ENCODE peak calls at places on chromosome 4, in five cellular contexts. U is body of pancreas, A is IMR-90, H is transverse colon, D is HCT116. N is an unnamed sample.
A peak's percentile ranks its signal among the peaks of the same experiment; 100 is the strongest.

GRCh38 chr4:145531193-145531592 is 49.5 kb downstream of the SMAD1 start:
- DNase-seq in H (peak; percentile 13), A (no peak), D (no peak), U (peak; percentile 20), N (no peak)

GRCh38 chr4:8779371-8779988 is 92.2 kb downstream of the HMX1 start:
- DNase-seq in H (no peak), A (no peak), U (peak; percentile 65), D (no peak), N (no peak)

GRCh38 chr4:189202182-189202868 is 738.3 kb upstream of the FRG1 start:
- DNase-seq in A (peak; percentile 92), U (peak; percentile 59), H (peak; percentile 24), D (peak; percentile 28), N (no peak)

GRCh38 chr4:122602277-122603142 is 18.4 kb downstream of the IL21 start:
- DNase-seq in D (peak; percentile 49), U (no peak), H (no peak), A (peak; percentile 54), N (no peak)

GRCh38 chr4:97517948-97518347 is 625.3 kb downstream of the STPG2 start:
- DNase-seq in H (no peak), A (no peak), D (no peak), U (no peak), N (no peak)

GRCh38 chr4:36676139-36677050 is 395.0 kb downstream of the DTHD1 start:
- DNase-seq in H (no peak), D (no peak), A (no peak), U (no peak), N (no peak)

GRCh38 chr4:70392057-70392776 is 5.5 kb upstream of the OPRPN start:
- DNase-seq in U (no peak), H (no peak), D (no peak), A (no peak), N (no peak)

GRCh38 chr4:4818440-4819212 is 40.8 kb upstream of the MSX1 start:
- DNase-seq in U (no peak), D (no peak), A (no peak), H (no peak), N (no peak)

GRCh38 chr4:77917075-77917474 is 54.4 kb downstream of the MRPL1 start:
- DNase-seq in D (no peak), H (no peak), A (no peak), U (no peak), N (no peak)

GRCh38 chr4:83961575-83961974 is 425.7 kb downstream of the GPAT3 start:
- DNase-seq in U (no peak), D (no peak), A (peak; percentile 23), H (no peak), N (no peak)

GRCh38 chr4:16967722-16968121 is 69.3 kb upstream of the LDB2 start:
- DNase-seq in H (peak; percentile 23), D (no peak), U (peak; percentile 18), A (peak; percentile 10), N (no peak)

GRCh38 chr4:186722856-186723206 is 825 bp downstream of the FAT1 start:
- DNase-seq in H (no peak), A (no peak), U (no peak), D (no peak), N (no peak)

GRCh38 chr4:146255874-146256273 is 41.5 kb downstream of the REELD1 start:
- DNase-seq in D (no peak), H (no peak), U (no peak), A (peak; percentile 83), N (no peak)

GRCh38 chr4:110211007-110211769 is 12.8 kb upstream of the ELOVL6 start:
- DNase-seq in A (peak; percentile 63), D (no peak), H (peak; percentile 25), U (peak; percentile 39), N (no peak)

GRCh38 chr4:174496631-174497442 is 25.5 kb downstream of the HPGD start:
- DNase-seq in U (no peak), H (peak; percentile 81), A (no peak), D (no peak), N (no peak)

GRCh38 chr4:128388352-128388630 is 100.7 kb upstream of the PGRMC2 start:
- DNase-seq in A (no peak), D (no peak), H (no peak), U (no peak), N (no peak)

GRCh38 chr4:149512489-149512888 is 303.2 kb downstream of the IQCM start:
- DNase-seq in D (no peak), U (no peak), H (no peak), A (no peak), N (no peak)

GRCh38 chr4:93319011-93319410 is 509.5 kb upstream of the ATOH1 start:
- DNase-seq in A (no peak), U (no peak), H (no peak), D (no peak), N (no peak)

GRCh38 chr4:20395160-20395773 is 143.6 kb downstream of the SLIT2 start:
- DNase-seq in A (peak; percentile 15), H (peak; percentile 44), U (peak; percentile 34), D (peak; percentile 37), N (no peak)

GRCh38 chr4:109947457-109947856 is 34.8 kb downstream of the EGF start:
- DNase-seq in U (no peak), H (no peak), D (no peak), A (peak; percentile 30), N (no peak)

GRCh38 chr4:3184725-3185124 is 64.2 kb upstream of the MSANTD1 start:
- DNase-seq in H (no peak), U (peak; percentile 55), A (no peak), D (no peak), N (peak; percentile 60)
- TF ChIP-seq POLR2A in H (no peak), U (no peak), A (no peak), D (no peak), N (no peak)

DNA sequence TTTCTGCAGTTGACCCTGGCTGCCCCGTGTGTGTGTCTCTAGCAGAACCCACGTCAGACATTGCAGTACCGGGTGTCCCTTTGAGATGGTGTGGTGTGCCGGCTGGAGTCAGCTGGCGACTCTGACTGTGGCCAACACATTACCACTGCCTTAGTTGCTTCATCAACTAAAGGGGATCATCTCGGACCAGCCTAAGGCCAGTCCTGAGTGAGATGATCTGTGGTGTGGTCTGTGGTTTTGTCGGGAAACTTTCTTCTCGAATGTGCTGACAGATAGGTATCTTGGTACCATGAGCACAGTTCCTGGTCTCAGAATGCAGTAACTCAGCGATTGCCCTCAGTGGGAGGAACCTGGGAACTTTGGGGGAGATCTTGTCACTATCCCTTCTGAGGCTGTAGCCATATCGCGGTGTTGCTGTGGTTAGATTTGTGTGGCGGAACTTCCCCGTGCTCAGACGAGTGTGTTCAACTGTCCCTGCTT is 15.8 kb downstream of the TBC1D14 start:
- DNase-seq in A (no peak), H (no peak), U (peak; percentile 76), D (no peak), N (no peak)
- H3K4me1 ChIP-seq in A (peaks cover 14% of the 10 kb centered on the region), H (peaks cover 58% of the 10 kb centered on the region), U (peaks cover 9% of the 10 kb centered on the region), D (peaks cover 9% of the 10 kb centered on the region), N (peaks cover 33% of the 10 kb centered on the region)

GRCh38 chr4:152109585-152110509 is 349.0 kb upstream of the GATB start:
- DNase-seq in U (no peak), A (peak; percentile 16), H (no peak), D (no peak), N (no peak)
- H3K4me3 ChIP-seq in U (no peak overlapping the region), A (no peak overlapping the region), H (no peak overlapping the region), D (no peak overlapping the region), N (no peak overlapping the region)

DNA sequence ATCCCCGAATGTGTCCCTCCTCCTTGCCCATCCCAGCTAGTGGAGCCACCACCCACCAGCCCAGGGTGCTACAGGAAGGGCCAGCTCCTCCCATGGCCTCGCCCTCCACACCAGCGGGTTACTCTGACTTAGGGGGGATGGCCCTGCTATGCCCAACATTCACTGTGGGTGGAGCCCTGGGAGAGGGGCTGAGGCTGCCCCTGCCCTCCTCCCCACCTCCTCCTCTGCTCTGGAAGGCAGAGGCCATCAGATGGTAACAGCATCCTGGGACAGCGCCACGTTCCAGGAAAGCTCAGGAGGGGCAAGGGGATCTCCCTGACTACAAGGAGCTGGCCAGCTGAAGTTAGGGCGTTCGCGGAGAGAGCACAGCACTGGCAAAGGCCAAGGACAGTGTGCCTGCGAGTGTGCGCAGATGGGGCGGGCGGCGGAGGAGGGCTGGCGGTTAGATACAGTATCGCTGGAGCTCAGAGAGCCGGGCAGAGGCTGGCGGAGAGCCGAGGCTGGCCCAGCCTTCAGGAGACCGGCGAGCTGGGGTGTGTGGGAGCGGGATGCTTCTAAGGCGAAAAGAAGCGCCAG is 1.5 kb downstream of the JAKMIP1 start:
- DNase-seq in H (no peak), D (no peak), A (no peak), U (no peak), N (no peak)
- TF ChIP-seq POLR2A in H (no peak), D (no peak), A (no peak), U (no peak), N (no peak)

GRCh38 chr4:13992041-13992440 is 364.5 kb upstream of the BOD1L1 start:
- DNase-seq in H (no peak), D (no peak), A (no peak), U (no peak), N (no peak)
- H3K4me1 ChIP-seq in H (no peaks in the 10 kb centered on the region), D (no peaks in the 10 kb centered on the region), A (peaks cover 16% of the 10 kb centered on the region), U (peaks cover 50% of the 10 kb centered on the region), N (no peaks in the 10 kb centered on the region)

GRCh38 chr4:42643685-42644084 is 13.2 kb downstream of the ATP8A1 start:
- DNase-seq in H (no peak), D (no peak), U (no peak), A (no peak), N (no peak)
- H3K4me3 ChIP-seq in H (no peak overlapping the region), D (no peak overlapping the region), U (no peak overlapping the region), A (no peak overlapping the region), N (no peak overlapping the region)